ENCODE peak calls at places on chromosomes 5 and 9, in seven cellular contexts. P is hippocampal formation; G is HS-5; A is nucleus accumbens; Z is NCI-H2081; Q is naive thymus-derived CD4-positive, alpha-beta T cell; O is EL. B is an unnamed sample.

GRCh38 chr5:83512051-83512745 is 40.7 kb downstream of the VCAN start:
- DNase-seq in O (no peak), A (no peak), G (no peak), Z (no peak), P (no peak), Q (no peak), B (no peak)

GRCh38 chr9:105656131-105656921 is 5.9 kb upstream of the TAL2 start:
- DNase-seq in Q (no peak), Z (peak), G (no peak), O (peak), A (peak), P (no peak), B (peak)

GRCh38 chr5:133361922-133362321 is 250.4 kb downstream of the FSTL4 start:
- DNase-seq in G (no peak), Z (no peak), A (no peak), O (no peak), Q (no peak), P (no peak), B (no peak)

GRCh38 chr5:75072066-75072465 is 19.7 kb upstream of the GCNT4 start:
- DNase-seq in A (no peak), P (no peak), Q (no peak), O (no peak), Z (no peak), G (no peak), B (no peak)

GRCh38 chr5:132765311-132766019 is 11.6 kb downstream of the SEPTIN8 start:
- DNase-seq in O (no peak), A (no peak), Q (no peak), P (no peak), Z (no peak), G (no peak), B (no peak)

GRCh38 chr9:16422114-16422513 is 448.4 kb downstream of the BNC2 start:
- DNase-seq in G (no peak), O (no peak), Z (no peak), P (no peak), Q (no peak), A (no peak), B (no peak)

GRCh38 chr5:138927979-138928378 is 52.8 kb upstream of the LRRTM2 start:
- DNase-seq in A (peak), Q (no peak), O (no peak), P (peak), Z (no peak), G (no peak), B (peak)

GRCh38 chr9:121399883-121400607 is 30.0 kb upstream of the STOM start:
- DNase-seq in Q (peak), A (no peak), O (peak), P (no peak), G (peak), Z (peak), B (no peak)

GRCh38 chr5:88952344-88952743 is 69.4 kb upstream of the MEF2C start:
- DNase-seq in Q (no peak), G (no peak), A (no peak), Z (peak), P (no peak), O (peak), B (no peak)

GRCh38 chr5:137594717-137595116 is 95.6 kb upstream of the SPOCK1 start:
- DNase-seq in P (no peak), Q (no peak), O (no peak), Z (no peak), A (no peak), G (no peak), B (no peak)

GRCh38 chr5:136006767-136007251 is 22.0 kb upstream of the TGFBI start:
- DNase-seq in P (no peak), A (no peak), G (peak), Z (no peak), Q (no peak), O (peak), B (no peak)

GRCh38 chr5:54007822-54008777 is 302.3 kb downstream of the ARL15 start:
- DNase-seq in P (no peak), A (no peak), O (peak), Z (no peak), Q (no peak), G (no peak), B (no peak)

GRCh38 chr5:163938595-163938994 is 433.2 kb downstream of the MAT2B start:
- DNase-seq in A (no peak), O (peak), Z (no peak), Q (no peak), G (no peak), P (no peak), B (no peak)

GRCh38 chr9:131739192-131739961 is 499 bp downstream of the RAPGEF1 start:
- DNase-seq in Q (peak), P (peak), A (peak), Z (no peak), G (no peak), O (peak), B (no peak)

GRCh38 chr9:76574171-76574767 is 115.3 kb downstream of the GCNT1 start:
- DNase-seq in Q (no peak), P (no peak), A (no peak), O (no peak), Z (no peak), G (no peak), B (no peak)

GRCh38 chr9:134339183-134339806 is 13.0 kb downstream of the RXRA start:
- DNase-seq in P (no peak), Q (no peak), O (no peak), A (no peak), G (no peak), Z (no peak), B (no peak)

GRCh38 chr5:111655169-111655924 is 101.6 kb downstream of the NREP start:
- DNase-seq in O (no peak), Z (no peak), G (no peak), Q (no peak), P (no peak), A (no peak), B (no peak)

GRCh38 chr5:42819745-42820144 is 8.1 kb upstream of the SELENOP start:
- DNase-seq in O (no peak), Q (no peak), P (no peak), A (no peak), G (no peak), Z (no peak), B (no peak)

B was measured in C1 segment of cervical spinal cord.